ENCODE peak calls at places on chromosomes 7 and 10, in four cellular contexts. D is HepG2, K is neural progenitor cell, O is HCT116. G is an unnamed sample. For H3K4me1, the result is how much of the 10 kb centered on the place peaks cover.

GRCh38 chr7:139431010-139431409 is 52.5 kb downstream of the KLRG2 start:
- DNase-seq in D (no peak), K (no peak), O (peak), G (peak)

GRCh38 chr10:1363466-1364121 is 307.4 kb downstream of the WDR37 start:
- DNase-seq in D (no peak), K (no peak), O (no peak), G (no peak)

GRCh38 chr7:117592011-117592635 is 112.3 kb downstream of the CFTR start:
- DNase-seq in D (no peak), K (peak), O (no peak), G (no peak)

GRCh38 chr10:62183857-62184805 is 84.5 kb downstream of the RTKN2 start:
- DNase-seq in D (peak), K (no peak), O (no peak), G (no peak)

GRCh38 chr7:99278180-99278579 is 5.5 kb downstream of the MYH16 start:
- DNase-seq in D (no peak), K (no peak), O (no peak), G (no peak)

GRCh38 chr7:138768251-138768650 is 29.5 kb upstream of the TMEM213 start:
- DNase-seq in D (no peak), K (no peak), O (no peak), G (no peak)

GRCh38 chr10:29239569-29240472 is 49.0 kb upstream of the LYZL1 start:
- DNase-seq in D (peak), K (peak), O (peak), G (peak)

GRCh38 chr10:74851834-74852233 is 25.4 kb downstream of the KAT6B start:
- DNase-seq in D (no peak), K (no peak), O (no peak), G (no peak)

GRCh38 chr10:22252801-22253577 is 35.2 kb upstream of the EBLN1 start:
- DNase-seq in D (no peak), K (peak), O (no peak), G (no peak)

GRCh38 chr7:17690030-17690429 is 250.3 kb downstream of the SNX13 start:
- DNase-seq in D (no peak), K (no peak), O (no peak), G (no peak)

GRCh38 chr10:52742723-52743122 is 29.9 kb downstream of the MBL2 start:
- DNase-seq in D (no peak), K (no peak), O (no peak), G (no peak)

GRCh38 chr10:13732485-13732884 is 145.7 kb downstream of the PRPF18 start:
- DNase-seq in D (no peak), K (no peak), O (no peak), G (no peak)

GRCh38 chr7:44622342-44623151 is 16.1 kb downstream of the OGDH start:
- DNase-seq in D (peak), K (no peak), O (no peak), G (no peak)

GRCh38 chr7:34043461-34044318 is 138.4 kb downstream of the BMPER start:
- DNase-seq in D (no peak), K (no peak), O (no peak), G (no peak)

GRCh38 chr7:138097064-138097741 is 20.9 kb downstream of the AKR1D1 start:
- DNase-seq in D (peak), K (peak), O (peak), G (peak)

GRCh38 chr10:78600740-78601139 is 468.0 kb upstream of the ZMIZ1 start:
- DNase-seq in D (no peak), K (no peak), O (no peak), G (no peak)

GRCh38 chr10:48600645-48601505 is 4.0 kb downstream of the ARHGAP22 start:
- DNase-seq in D (no peak), K (no peak), O (no peak), G (no peak)

GRCh38 chr10:21993360-21994001 is 10.0 kb downstream of the DNAJC1 start:
- DNase-seq in D (no peak), K (no peak), O (peak), G (peak)

GRCh38 chr7:138245682-138246081 is 169.4 kb downstream of the AKR1D1 start:
- DNase-seq in D (peak), K (no peak), O (no peak), G (no peak)

GRCh38 chr7:101529560-101529959 is 99.5 kb downstream of the MYL10 start:
- DNase-seq in D (no peak), K (no peak), O (no peak), G (no peak)

GRCh38 chr7:151844080-151844827 is 32.7 kb downstream of the PRKAG2 start:
- DNase-seq in D (peak), K (no peak), O (no peak), G (no peak)

GRCh38 chr10:108957681-108958080 is 965.6 kb downstream of the XPNPEP1 start:
- DNase-seq in D (no peak), K (peak), O (no peak), G (no peak)

GRCh38 chr10:102783541-102783930 is 39.8 kb downstream of the WBP1L start:
- DNase-seq in D (no peak), K (no peak), O (no peak), G (no peak)

GRCh38 chr7:1058821-1059199 is 14.5 kb downstream of the GPR146 start:
- DNase-seq in D (no peak), K (peak), O (no peak), G (no peak)

GRCh38 chr10:100983868-100984669 is 3.2 kb downstream of the MRPL43 start:
- DNase-seq in D (no peak), K (no peak), O (no peak), G (no peak)

GRCh38 chr10:19772958-19773357 is 43.3 kb upstream of the PLXDC2 start:
- DNase-seq in D (no peak), K (no peak), O (no peak), G (no peak)

GRCh38 chr10:1094112-1095057 is 38.2 kb downstream of the WDR37 start:
- DNase-seq in D (no peak), K (no peak), O (no peak), G (no peak)

GRCh38 chr7:18013936-18014335 is 13.7 kb downstream of the PRPS1L1 start:
- DNase-seq in D (no peak), K (no peak), O (no peak), G (no peak)

GRCh38 chr7:23017303-23017702 is 3.4 kb upstream of the HYCC1 start:
- DNase-seq in D (no peak), K (no peak), O (no peak), G (no peak)

GRCh38 chr10:19816420-19817250 is at the start of gene PLXDC2:
- DNase-seq in D (no peak), K (peak), O (no peak), G (peak)

GRCh38 chr10:86400705-86401587 is 34.4 kb upstream of the GRID1 start:
- DNase-seq in D (peak), K (peak), O (peak), G (peak)

GRCh38 chr10:48507933-48508830 is 96.7 kb downstream of the ARHGAP22 start:
- DNase-seq in D (no peak), K (no peak), O (no peak), G (no peak)

GRCh38 chr7:47191316-47191715 is 390.6 kb downstream of the TNS3 start:
- DNase-seq in D (no peak), K (no peak), O (no peak), G (no peak)

GRCh38 chr10:17003151-17003550 is 126.5 kb downstream of the CUBN start:
- DNase-seq in D (no peak), K (no peak), O (no peak), G (no peak)

GRCh38 chr7:148819697-148820332 is 64.3 kb downstream of the EZH2 start:
- DNase-seq in D (no peak), K (no peak), O (no peak), G (no peak)

GRCh38 chr10:96448021-96448457 is 65.7 kb downstream of the TLL2 start:
- DNase-seq in D (no peak), K (peak), O (no peak), G (no peak)

GRCh38 chr7:1961776-1962276 is 270.9 kb downstream of the MAD1L1 start:
- DNase-seq in D (no peak), K (no peak), O (peak), G (no peak)

DNA sequence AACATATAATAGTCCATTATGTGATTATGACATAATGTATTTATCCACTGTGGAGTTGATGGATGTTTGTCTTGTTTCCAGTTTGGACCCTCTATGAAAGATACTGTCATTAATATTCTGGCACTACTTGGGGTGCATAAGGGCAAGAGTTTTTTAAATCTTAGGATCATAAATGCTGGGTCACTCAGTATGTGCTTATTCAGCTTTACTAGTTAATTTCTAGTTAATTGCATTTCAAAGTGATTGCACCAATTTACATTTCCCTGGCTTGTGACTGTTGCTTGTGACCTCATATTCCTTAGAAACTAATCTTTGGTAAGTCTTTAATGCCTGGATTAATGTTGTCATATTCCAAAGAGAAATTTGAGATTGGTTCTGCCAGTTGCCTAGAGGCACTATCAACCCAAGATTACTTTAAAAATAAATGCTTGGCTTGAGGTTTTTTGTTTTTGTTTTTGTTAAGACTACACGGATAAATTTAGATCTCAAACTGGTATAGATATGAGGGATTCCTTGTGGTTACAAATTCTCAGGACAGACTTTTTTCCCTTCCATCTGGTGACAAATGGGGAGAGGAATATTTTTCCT is 103.1 kb downstream of the ANK3 start:
- DNase-seq in D (no peak), K (no peak), O (no peak), G (no peak)
- H3K4me1 ChIP-seq in D (under half), K (under half), O (under half), G (under half)

GRCh38 chr10:80200687-80201086 is 4.7 kb downstream of the ANXA11 start:
- DNase-seq in D (no peak), K (no peak), O (no peak), G (no peak)
- H3K4me1 ChIP-seq in D (half or more), K (under half), O (half or more), G (half or more)

DNA sequence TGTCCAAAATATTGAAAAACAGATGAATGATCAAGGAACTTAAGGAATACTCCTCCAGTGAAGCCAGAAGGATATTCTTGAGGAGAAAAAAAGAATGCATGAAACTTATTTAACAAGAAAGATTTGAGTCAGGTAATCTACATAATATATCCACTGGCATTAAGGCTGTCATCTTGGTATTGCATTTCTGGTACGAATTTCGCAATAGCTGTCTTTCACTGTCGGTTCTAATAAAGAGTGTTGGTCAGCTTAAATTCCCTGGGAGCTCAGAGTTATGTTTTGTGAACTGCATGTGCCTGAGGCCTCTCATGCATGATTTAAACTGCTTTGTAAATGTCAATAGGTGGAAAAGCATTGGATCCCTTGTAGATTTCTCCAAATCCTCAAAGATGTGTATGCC is 565.3 kb upstream of the GALNT17 start:
- DNase-seq in D (no peak), K (no peak), O (no peak), G (no peak)
- H3K4me1 ChIP-seq in D (under half), K (under half), O (under half), G (under half)

DNA sequence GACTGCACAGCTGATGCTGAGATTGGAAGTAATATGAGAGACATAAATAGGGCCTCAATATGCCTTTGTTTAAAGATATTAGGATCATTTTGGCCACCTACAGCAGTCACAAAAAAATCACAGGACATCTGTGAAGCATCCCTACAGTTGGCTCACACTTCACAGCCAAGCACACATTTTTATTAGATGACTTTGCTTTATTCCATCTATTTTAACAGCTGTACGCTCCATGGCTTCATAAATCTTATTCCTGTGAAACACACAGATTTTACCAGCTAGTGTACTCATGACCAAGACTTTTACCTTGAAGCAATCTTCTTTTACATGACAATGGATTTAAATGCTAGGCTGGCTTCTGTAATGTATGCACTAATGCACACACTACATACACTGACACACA is 254.7 kb upstream of the PITRM1 start:
- DNase-seq in D (no peak), K (no peak), O (no peak), G (no peak)
- H3K4me1 ChIP-seq in D (under half), K (under half), O (under half), G (under half)

GRCh38 chr7:146096994-146097393 is 19.6 kb upstream of the CNTNAP2 start:
- DNase-seq in D (no peak), K (peak), O (no peak), G (no peak)

GRCh38 chr7:146090023-146090645 is 26.5 kb upstream of the CNTNAP2 start:
- DNase-seq in D (peak), K (peak), O (peak), G (no peak)

GRCh38 chr7:146094356-146094755 is 22.2 kb upstream of the CNTNAP2 start:
- DNase-seq in D (no peak), K (no peak), O (no peak), G (no peak)
- H3K4me1 ChIP-seq in D (under half), K (under half), O (under half), G (under half)